ENCODE peak calls at places on chromosomes 6 and 20, in nine cellular contexts. One of them, this sample, is unnamed.

GRCh38 chr6:127299522-127300240 is 33.0 kb downstream of the RNF146 start:
- DNase-seq in NB4: no peak
- DNase-seq in NCI-H748 treated with DMSO at 0.1 percent for 48 hours: no peak
- DNase-seq in Calu3: no peak
- DNase-seq in hypothalamus: no peak
- DNase-seq in GDM1: no peak
- DNase-seq in AG20443: no peak
- DNase-seq in CD8-positive, alpha-beta T cell: no peak
- DNase-seq in COR-L47: no peak
- DNase-seq in this sample: no peak

GRCh38 chr20:8454137-8454712 is 322.2 kb downstream of the PLCB1 start:
- DNase-seq in CD8-positive, alpha-beta T cell: no peak
- DNase-seq in COR-L47: peak
- DNase-seq in AG20443: peak
- DNase-seq in NB4: peak
- DNase-seq in GDM1: peak
- DNase-seq in NCI-H748 treated with DMSO at 0.1 percent for 48 hours: peak
- DNase-seq in hypothalamus: no peak
- DNase-seq in Calu3: no peak
- DNase-seq in this sample: no peak

GRCh38 chr6:47146426-47147174 is 104.5 kb upstream of the ADGRF1 start:
- DNase-seq in hypothalamus: no peak
- DNase-seq in Calu3: no peak
- DNase-seq in NB4: peak
- DNase-seq in COR-L47: no peak
- DNase-seq in CD8-positive, alpha-beta T cell: no peak
- DNase-seq in AG20443: no peak
- DNase-seq in GDM1: no peak
- DNase-seq in NCI-H748 treated with DMSO at 0.1 percent for 48 hours: no peak
- DNase-seq in this sample: no peak

GRCh38 chr6:43807228-43808061 is 37.4 kb downstream of the VEGFA start:
- DNase-seq in GDM1: peak
- DNase-seq in Calu3: no peak
- DNase-seq in CD8-positive, alpha-beta T cell: no peak
- DNase-seq in COR-L47: no peak
- DNase-seq in NB4: peak
- DNase-seq in NCI-H748 treated with DMSO at 0.1 percent for 48 hours: no peak
- DNase-seq in hypothalamus: no peak
- DNase-seq in AG20443: no peak
- DNase-seq in this sample: no peak

GRCh38 chr6:21587925-21588811 is 5.4 kb upstream of the SOX4 start:
- DNase-seq in AG20443: peak
- DNase-seq in COR-L47: peak
- DNase-seq in NCI-H748 treated with DMSO at 0.1 percent for 48 hours: peak
- DNase-seq in NB4: peak
- DNase-seq in CD8-positive, alpha-beta T cell: no peak
- DNase-seq in GDM1: peak
- DNase-seq in Calu3: peak
- DNase-seq in hypothalamus: peak
- DNase-seq in this sample: no peak

GRCh38 chr6:26311012-26311384 is 54.0 kb upstream of the BTN3A2 start:
- DNase-seq in Calu3: peak
- DNase-seq in CD8-positive, alpha-beta T cell: no peak
- DNase-seq in NCI-H748 treated with DMSO at 0.1 percent for 48 hours: no peak
- DNase-seq in GDM1: no peak
- DNase-seq in COR-L47: peak
- DNase-seq in AG20443: peak
- DNase-seq in hypothalamus: peak
- DNase-seq in NB4: peak
- DNase-seq in this sample: no peak

GRCh38 chr6:144190593-144190992 is 40.3 kb downstream of the STX11 start:
- DNase-seq in GDM1: no peak
- DNase-seq in hypothalamus: no peak
- DNase-seq in COR-L47: no peak
- DNase-seq in AG20443: peak
- DNase-seq in Calu3: no peak
- DNase-seq in CD8-positive, alpha-beta T cell: no peak
- DNase-seq in NCI-H748 treated with DMSO at 0.1 percent for 48 hours: no peak
- DNase-seq in NB4: no peak
- DNase-seq in this sample: no peak

GRCh38 chr20:32893878-32894483 is 35.3 kb downstream of the EFCAB8 start:
- DNase-seq in GDM1: no peak
- DNase-seq in hypothalamus: no peak
- DNase-seq in NB4: peak
- DNase-seq in COR-L47: peak
- DNase-seq in Calu3: peak
- DNase-seq in CD8-positive, alpha-beta T cell: no peak
- DNase-seq in AG20443: peak
- DNase-seq in NCI-H748 treated with DMSO at 0.1 percent for 48 hours: no peak
- DNase-seq in this sample: peak

GRCh38 chr6:158043008-158043407 is 61.3 kb downstream of the SYNJ2 start:
- DNase-seq in COR-L47: no peak
- DNase-seq in hypothalamus: no peak
- DNase-seq in CD8-positive, alpha-beta T cell: no peak
- DNase-seq in GDM1: no peak
- DNase-seq in NCI-H748 treated with DMSO at 0.1 percent for 48 hours: no peak
- DNase-seq in AG20443: no peak
- DNase-seq in NB4: no peak
- DNase-seq in Calu3: no peak
- DNase-seq in this sample: no peak

GRCh38 chr6:29552512-29553051 is 7.0 kb downstream of the UBD start:
- DNase-seq in Calu3: no peak
- DNase-seq in NCI-H748 treated with DMSO at 0.1 percent for 48 hours: no peak
- DNase-seq in hypothalamus: no peak
- DNase-seq in CD8-positive, alpha-beta T cell: no peak
- DNase-seq in NB4: peak
- DNase-seq in AG20443: peak
- DNase-seq in COR-L47: no peak
- DNase-seq in GDM1: no peak
- DNase-seq in this sample: no peak

GRCh38 chr6:15907914-15908518 is 220.9 kb upstream of the MYLIP start:
- DNase-seq in GDM1: no peak
- DNase-seq in AG20443: no peak
- DNase-seq in NB4: no peak
- DNase-seq in Calu3: peak
- DNase-seq in NCI-H748 treated with DMSO at 0.1 percent for 48 hours: peak
- DNase-seq in CD8-positive, alpha-beta T cell: no peak
- DNase-seq in COR-L47: peak
- DNase-seq in hypothalamus: no peak
- DNase-seq in this sample: no peak

GRCh38 chr6:6569768-6570167 is 18.8 kb upstream of the LY86 start:
- DNase-seq in NCI-H748 treated with DMSO at 0.1 percent for 48 hours: no peak
- DNase-seq in GDM1: no peak
- DNase-seq in CD8-positive, alpha-beta T cell: no peak
- DNase-seq in NB4: no peak
- DNase-seq in hypothalamus: no peak
- DNase-seq in COR-L47: no peak
- DNase-seq in AG20443: no peak
- DNase-seq in Calu3: no peak
- DNase-seq in this sample: no peak

This sample was measured in D721Med.